ENCODE peak calls at places on chromosome 6, in six cellular contexts. J is natural killer cell, O is WTC11, N is EH, D is germinal center, Q is Caki2. A is an unnamed sample.

GRCh38 chr6:70375166-70375565 is 38.1 kb upstream of the FAM135A start:
- DNase-seq in J (no peak), O (no peak), N (peak), D (no peak), Q (peak), A (no peak)

GRCh38 chr6:127332383-127332961 is 10.9 kb downstream of the ECHDC1 start:
- DNase-seq in J (no peak), O (no peak), N (no peak), D (no peak), Q (no peak), A (no peak)

GRCh38 chr6:113564401-113565161 is 292.6 kb upstream of the MARCKS start:
- DNase-seq in J (no peak), O (peak), N (peak), D (peak), Q (no peak), A (no peak)

GRCh38 chr6:56862415-56863175 is 92.3 kb upstream of the BEND6 start:
- DNase-seq in J (no peak), O (no peak), N (peak), D (no peak), Q (no peak), A (no peak)

GRCh38 chr6:148667395-148667794 is 79.4 kb upstream of the UST start:
- DNase-seq in J (no peak), O (no peak), N (no peak), D (no peak), Q (no peak), A (no peak)

GRCh38 chr6:118776607-118777549 is 117.1 kb upstream of the ASF1A start:
- DNase-seq in J (peak), O (peak), N (peak), D (peak), Q (peak), A (peak)

GRCh38 chr6:113596907-113597583 is 260.1 kb upstream of the MARCKS start:
- DNase-seq in J (no peak), O (no peak), N (peak), D (no peak), Q (no peak), A (no peak)

GRCh38 chr6:107264357-107264831 is 149.1 kb upstream of the BEND3 start:
- DNase-seq in J (no peak), O (no peak), N (peak), D (no peak), Q (peak), A (no peak)

GRCh38 chr6:77457720-77458349 is 5.5 kb downstream of the HTR1B start:
- DNase-seq in J (no peak), O (peak), N (peak), D (peak), Q (peak), A (peak)

GRCh38 chr6:165770430-165771082 is 107.5 kb upstream of the PDE10A start:
- DNase-seq in J (no peak), O (peak), N (no peak), D (no peak), Q (no peak), A (no peak)

GRCh38 chr6:160368670-160369069 is 20.5 kb downstream of the SLC22A3 start:
- DNase-seq in J (no peak), O (no peak), N (no peak), D (no peak), Q (no peak), A (no peak)

GRCh38 chr6:51182884-51183283 is 364.2 kb downstream of the TFAP2B start:
- DNase-seq in J (no peak), O (no peak), N (no peak), D (no peak), Q (no peak), A (no peak)

GRCh38 chr6:159715168-159715567 is 12.1 kb upstream of the WTAP start:
- DNase-seq in J (no peak), O (no peak), N (no peak), D (no peak), Q (no peak), A (no peak)

GRCh38 chr6:6546318-6547110 is 42.0 kb upstream of the LY86 start:
- DNase-seq in J (peak), O (peak), N (no peak), D (peak), Q (no peak), A (no peak)

GRCh38 chr6:145204258-145204766 is 531.0 kb downstream of the EPM2A start:
- DNase-seq in J (no peak), O (no peak), N (no peak), D (no peak), Q (no peak), A (no peak)

GRCh38 chr6:4924872-4925271 is 79.0 kb downstream of the RPP40 start:
- DNase-seq in J (no peak), O (no peak), N (no peak), D (no peak), Q (no peak), A (no peak)

GRCh38 chr6:127176175-127176574 is 57.7 kb downstream of the RSPO3 start:
- DNase-seq in J (no peak), O (no peak), N (peak), D (no peak), Q (peak), A (peak)